ENCODE peak calls at places on chromosomes 3 and 15, in four cellular contexts. S is GM23248, Q is HCT116, P is neural progenitor cell. R is an unnamed sample.
A peak's percentile ranks its signal among the peaks of the same experiment; 100 is the strongest.

GRCh38 chr3:131688370-131688769 is 185.6 kb upstream of the MRPL3 start:
- DNase-seq in P (no peak), S (peak; percentile 85), Q (no peak), R (no peak)

GRCh38 chr3:43214616-43215015 is 71.7 kb upstream of the SNRK start:
- DNase-seq in P (no peak), S (peak; percentile 53), Q (peak; percentile 23), R (peak; percentile 59)

GRCh38 chr3:186871403-186871924 is 29.0 kb downstream of the ADIPOQ start:
- DNase-seq in S (no peak), P (no peak), Q (no peak), R (no peak)

GRCh38 chr15:44286814-44287555 is 1.5 kb upstream of the GOLM2 start:
- DNase-seq in P (no peak), S (peak; percentile 54), Q (no peak), R (no peak)

GRCh38 chr15:39785139-39785538 is 2.5 kb upstream of the FSIP1 start:
- DNase-seq in P (no peak), S (no peak), Q (no peak), R (no peak)

GRCh38 chr3:16060945-16061344 is 113.5 kb upstream of the GALNT15 start:
- DNase-seq in Q (no peak), P (no peak), S (peak; percentile 96), R (peak; percentile 35)

GRCh38 chr3:73493543-73494314 is 131.0 kb downstream of the PDZRN3 start:
- DNase-seq in S (peak; percentile 90), P (no peak), Q (no peak), R (no peak)

GRCh38 chr3:41075958-41076357 is 123.3 kb upstream of the CTNNB1 start:
- DNase-seq in Q (no peak), S (peak; percentile 6), P (peak; percentile 53), R (peak; percentile 70)

GRCh38 chr3:68306571-68306970 is 625.8 kb downstream of the TAFA4 start:
- DNase-seq in Q (no peak), P (peak; percentile 83), S (peak; percentile 5), R (peak; percentile 74)

GRCh38 chr3:66639794-66640356 is 139.1 kb upstream of the LRIG1 start:
- DNase-seq in S (no peak), P (no peak), Q (no peak), R (no peak)

GRCh38 chr3:141714671-141715070 is 23.4 kb upstream of the RNF7 start:
- DNase-seq in Q (no peak), P (no peak), S (no peak), R (no peak)

GRCh38 chr3:138042043-138042442 is 32.1 kb downstream of the CLDN18 start:
- DNase-seq in P (no peak), Q (no peak), S (peak; percentile 91), R (no peak)

GRCh38 chr15:62643571-62643970 is 399.0 kb upstream of the TPM1 start:
- DNase-seq in Q (no peak), S (no peak), P (no peak), R (no peak)

GRCh38 chr15:80637747-80638146 is 57.4 kb upstream of the ABHD17C start:
- DNase-seq in S (no peak), P (no peak), Q (no peak), R (no peak)

DNA sequence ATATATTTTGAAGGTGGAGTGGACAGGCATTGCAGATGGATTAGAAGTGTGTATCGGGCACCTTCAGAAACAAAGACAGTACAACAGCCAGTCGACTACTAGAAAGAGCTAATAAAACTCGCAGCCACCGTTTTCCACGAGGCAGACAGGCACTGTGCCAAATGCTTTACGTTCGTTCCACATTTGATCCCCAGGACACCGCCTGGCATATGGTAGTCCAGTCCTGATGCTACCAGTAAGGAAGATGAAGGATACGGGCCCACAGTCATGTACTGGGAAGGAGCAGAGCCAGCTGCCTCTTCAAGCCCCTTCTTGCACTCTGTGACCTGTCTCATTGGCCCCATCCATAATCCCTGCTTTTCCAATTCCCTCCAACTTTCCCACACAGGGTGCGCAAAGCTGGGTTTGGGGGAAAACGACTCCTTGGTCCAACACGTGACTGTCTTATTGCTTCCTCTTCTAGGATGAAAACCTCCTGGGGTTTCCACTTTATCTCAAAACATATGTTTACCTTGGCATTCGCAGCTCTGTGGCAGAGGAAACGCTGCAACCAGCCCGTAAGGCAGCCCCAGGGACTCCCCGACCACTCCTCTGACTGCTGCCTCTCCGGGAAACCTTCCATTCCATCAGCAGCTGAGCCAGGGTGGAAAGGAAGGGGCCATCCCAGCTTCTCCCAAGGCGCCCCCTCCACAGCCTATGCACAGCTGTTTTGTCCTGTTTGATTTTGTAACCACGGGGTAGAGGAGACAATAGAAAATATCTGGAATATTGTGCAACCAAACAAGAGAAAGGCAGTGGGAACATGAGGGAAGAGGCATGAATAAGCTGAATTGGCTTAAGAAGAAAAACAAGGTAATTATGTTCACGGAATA is 107.4 kb downstream of the ADAMTS17 start:
- DNase-seq in Q (no peak), S (no peak), P (no peak), R (no peak)
- TF ChIP-seq EZH2phosphoT487 in Q (no peak), S (no peak), P (no peak), R (no peak)

DNA sequence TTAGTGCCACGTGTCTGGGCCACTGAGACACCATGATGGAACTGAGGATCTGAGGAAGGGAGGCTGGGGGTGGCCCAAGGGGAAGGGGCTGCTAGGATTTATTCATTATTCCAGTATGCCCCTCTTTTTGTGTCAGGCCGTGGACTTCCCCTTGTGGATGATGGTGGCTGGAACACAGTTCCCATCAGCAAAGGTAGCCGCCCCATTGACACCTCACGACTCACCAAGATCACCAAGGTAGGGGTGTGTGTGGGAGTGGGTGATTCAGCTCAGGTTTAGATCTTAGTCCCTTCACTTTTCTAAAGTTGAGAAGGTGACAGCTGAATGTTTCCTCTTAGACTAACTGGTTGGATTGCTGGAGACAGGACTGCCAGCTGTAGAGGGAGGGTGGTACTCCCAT is 11.3 kb downstream of the EIF4G1 start:
- DNase-seq in Q (no peak), P (no peak), S (no peak), R (no peak)
- TF ChIP-seq EZH2phosphoT487 in Q (no peak), P (no peak), S (no peak), R (no peak)

GRCh38 chr3:30184102-30184810 is 422.1 kb upstream of the TGFBR2 start:
- DNase-seq in P (no peak), Q (no peak), S (no peak), R (no peak)

GRCh38 chr3:30185872-30186271 is 420.5 kb upstream of the TGFBR2 start:
- DNase-seq in P (no peak), S (no peak), Q (no peak), R (no peak)

GRCh38 chr3:30188713-30189112 is 417.7 kb upstream of the TGFBR2 start:
- DNase-seq in Q (no peak), P (no peak), S (peak; percentile 20), R (peak; percentile 6)

GRCh38 chr3:30187366-30187765 is 419.0 kb upstream of the TGFBR2 start:
- DNase-seq in P (no peak), S (peak; percentile 22), Q (no peak), R (no peak)

DNA sequence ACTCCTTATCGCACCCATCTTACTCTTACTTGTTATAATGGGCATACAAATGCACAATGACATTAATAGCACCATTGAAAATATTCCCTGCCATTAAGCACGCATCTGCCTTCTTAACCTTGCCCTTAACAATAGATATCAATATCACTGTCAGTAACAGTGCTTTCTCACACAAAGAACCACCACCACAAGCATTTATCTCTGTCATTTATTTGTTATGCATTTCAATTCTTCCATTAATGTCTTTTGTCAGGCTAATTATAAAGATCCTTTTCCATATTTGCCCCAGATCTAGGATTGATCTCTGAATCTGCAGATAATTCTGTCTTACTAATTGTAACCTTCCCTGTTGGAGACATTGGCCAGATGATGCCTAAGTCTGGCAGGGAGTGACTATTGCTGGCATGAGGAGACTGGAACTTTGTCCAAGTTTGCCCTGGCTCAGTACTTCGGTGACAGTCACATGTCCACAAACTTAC is 419.6 kb upstream of the TGFBR2 start:
- DNase-seq in Q (no peak), P (no peak), S (no peak), R (no peak)
- TF ChIP-seq EZH2phosphoT487 in Q (no peak), P (no peak), S (no peak), R (no peak)

GRCh38 chr3:52743721-52744120 is 27.0 kb downstream of the NEK4 start:
- DNase-seq in Q (no peak), S (no peak), P (no peak), R (no peak)
- TF ChIP-seq EZH2phosphoT487 in Q (no peak), S (no peak), P (no peak), R (no peak)

DNA sequence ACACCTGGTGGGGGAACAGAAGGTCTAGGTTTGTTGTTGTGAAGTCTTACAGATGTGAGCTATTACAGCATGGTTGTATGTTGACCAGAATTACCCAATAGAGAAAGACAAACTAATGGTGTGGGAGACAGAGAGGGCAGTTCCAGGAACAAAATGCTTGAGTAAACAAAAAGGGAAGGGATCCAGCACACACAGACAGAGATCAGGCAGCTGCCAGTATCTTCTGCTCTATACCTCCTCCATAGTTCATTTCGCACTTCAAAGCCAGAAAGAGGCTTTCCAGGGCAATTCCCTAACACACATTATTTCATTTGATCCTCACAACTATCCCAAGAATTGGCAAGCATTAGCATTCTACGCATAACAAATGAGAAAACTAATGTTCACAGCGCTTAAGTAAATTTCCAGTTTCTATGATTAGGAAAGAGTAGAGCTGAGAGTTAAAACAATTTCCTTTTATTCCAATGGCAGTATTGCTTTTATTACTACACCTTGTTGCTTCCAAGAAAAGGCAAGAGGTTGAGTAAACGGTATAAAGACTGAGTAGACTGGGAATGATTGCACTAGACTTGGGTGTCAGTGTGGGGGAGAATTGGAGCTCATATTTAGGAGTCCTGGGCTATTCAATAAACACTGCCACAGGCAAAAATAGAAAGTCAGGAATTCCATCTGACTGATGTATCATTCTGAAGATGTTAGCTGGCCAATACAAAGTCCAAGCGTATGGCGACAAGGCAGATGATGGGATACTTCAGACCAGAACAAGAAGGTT is 39.7 kb upstream of the ZNF280D start:
- DNase-seq in P (no peak), S (peak; percentile 53), Q (no peak), R (peak; percentile 28)
- TF ChIP-seq EZH2phosphoT487 in P (no peak), S (no peak), Q (no peak), R (no peak)

GRCh38 chr3:185151959-185152432 is 864 bp downstream of the C3orf70 start:
- DNase-seq in P (no peak), S (peak; percentile 39), Q (no peak), R (no peak)

GRCh38 chr3:185153861-185154629 is 1.2 kb upstream of the C3orf70 start:
- DNase-seq in Q (no peak), P (peak; percentile 38), S (no peak), R (no peak)

GRCh38 chr3:185151101-185151958 is 1.5 kb downstream of the C3orf70 start:
- DNase-seq in S (no peak), Q (no peak), P (no peak), R (no peak)

GRCh38 chr3:185152433-185153169 is at the start of gene C3orf70:
- DNase-seq in S (peak; percentile 53), Q (no peak), P (peak; percentile 79), R (peak; percentile 74)

DNA sequence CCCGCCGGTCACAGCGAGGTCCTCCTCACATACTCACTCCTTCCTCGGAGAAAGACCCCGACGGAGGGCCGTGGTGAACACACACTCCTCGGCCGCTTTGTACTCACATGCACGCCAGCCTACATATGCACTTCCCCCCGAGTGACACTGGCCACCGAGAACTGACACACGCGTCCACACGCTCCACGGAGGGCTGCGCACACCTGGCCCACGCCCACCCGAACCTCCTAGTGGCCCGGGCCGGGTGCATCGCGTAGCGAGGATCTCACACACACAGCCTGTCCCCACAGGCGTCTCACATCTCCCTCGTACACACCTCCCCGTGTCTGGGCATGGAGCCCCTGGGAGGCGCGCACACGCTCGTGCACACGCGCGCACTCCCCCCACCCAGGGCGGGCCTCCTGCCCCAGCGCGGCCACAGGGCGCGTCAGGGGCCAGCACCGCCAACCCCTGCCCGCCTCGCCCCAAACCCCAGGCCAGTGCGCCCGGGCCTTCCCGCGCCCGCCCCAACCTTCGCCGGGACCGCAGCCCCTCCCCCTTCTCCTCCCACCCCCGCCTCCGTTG is 392 bp upstream of the C3orf70 start:
- DNase-seq in P (peak; percentile 61), Q (no peak), S (no peak), R (peak; percentile 24)
- TF ChIP-seq EZH2phosphoT487 in P (no peak), Q (no peak), S (no peak), R (no peak)

GRCh38 chr3:60013241-60013640 is 963.4 kb upstream of the CFAP20DC start:
- DNase-seq in Q (no peak), P (no peak), S (peak; percentile 5), R (no peak)

GRCh38 chr3:60017631-60018030 is 967.8 kb upstream of the CFAP20DC start:
- DNase-seq in P (no peak), S (peak; percentile 4), Q (no peak), R (no peak)
- TF ChIP-seq EZH2phosphoT487 in P (no peak), S (no peak), Q (no peak), R (no peak)

R was measured in hepatocyte.